ENCODE peak calls at places on chromosomes 1 and 21, in ten cellular contexts. D is small intestine; V is psoas muscle; U is AG04450; H is kidney; R is fibroblast of lung; E is right lobe of liver; F is lung; W is cardiac muscle cell; Z is CD8-positive, alpha-beta memory T cell. O is an unnamed sample.

GRCh38 chr1:9028921-9029715 is 2.9 kb upstream of the SLC2A7 start:
- DNase-seq in D (no peak), V (no peak), U (peak; percentile 27), H (peak; percentile 6), R (peak; percentile 81), E (no peak), F (no peak), W (peak; percentile 50), Z (no peak), O (no peak)

GRCh38 chr1:43612406-43612805 is 37.5 kb upstream of the KDM4A start:
- DNase-seq in D (no peak), V (no peak), U (no peak), H (peak; percentile 30), R (no peak), E (no peak), F (no peak), W (no peak), Z (no peak), O (no peak)

GRCh38 chr21:28899744-28900143 is 92.9 kb downstream of the LTN1 start:
- DNase-seq in D (no peak), V (no peak), U (peak; percentile 20), H (no peak), R (peak; percentile 70), E (no peak), F (no peak), W (peak; percentile 70), Z (no peak), O (no peak)

GRCh38 chr21:17539323-17539722 is 26.5 kb downstream of the CXADR start:
- DNase-seq in D (no peak), V (no peak), U (no peak), H (no peak), R (no peak), E (no peak), F (no peak), W (no peak), Z (no peak), O (no peak)

GRCh38 chr1:4425892-4426291 is 228.5 kb upstream of the AJAP1 start:
- DNase-seq in D (no peak), V (no peak), U (no peak), H (no peak), R (no peak), E (no peak), F (no peak), W (no peak), Z (no peak), O (no peak)

GRCh38 chr1:185819798-185820197 is 85.6 kb downstream of the HMCN1 start:
- DNase-seq in D (no peak), V (no peak), U (no peak), H (no peak), R (no peak), E (no peak), F (no peak), W (no peak), Z (no peak), O (no peak)

GRCh38 chr1:172322219-172323061 is 98.0 kb upstream of the C1orf105 start:
- DNase-seq in D (no peak), V (peak; percentile 51), U (no peak), H (peak; percentile 72), R (peak; percentile 88), E (no peak), F (peak; percentile 58), W (peak; percentile 93), Z (no peak), O (peak; percentile 45)

GRCh38 chr1:214957330-214958137 is 125.0 kb upstream of the KCNK2 start:
- DNase-seq in D (no peak), V (no peak), U (peak; percentile 98), H (no peak), R (peak; percentile 96), E (no peak), F (no peak), W (peak; percentile 97), Z (no peak), O (peak; percentile 50)

GRCh38 chr21:43688906-43689305 is 29.5 kb downstream of the RRP1B start:
- DNase-seq in D (no peak), V (no peak), U (no peak), H (no peak), R (no peak), E (no peak), F (no peak), W (no peak), Z (no peak), O (no peak)

GRCh38 chr1:38817958-38818705 is 41.4 kb downstream of the RRAGC start:
- DNase-seq in D (no peak), V (peak; percentile 61), U (no peak), H (no peak), R (peak; percentile 5), E (peak; percentile 35), F (no peak), W (peak; percentile 16), Z (peak; percentile 27), O (peak; percentile 41)

GRCh38 chr1:108000620-108001105 is 35.7 kb upstream of the VAV3 start:
- DNase-seq in D (peak; percentile 89), V (peak; percentile 49), U (peak; percentile 2), H (peak; percentile 91), R (peak; percentile 95), E (peak; percentile 25), F (peak; percentile 29), W (peak; percentile 93), Z (no peak), O (no peak)

GRCh38 chr21:33998402-33998801 is 75.0 kb upstream of the MRPS6 start:
- DNase-seq in D (peak; percentile 36), V (no peak), U (no peak), H (no peak), R (no peak), E (no peak), F (no peak), W (no peak), Z (no peak), O (no peak)

GRCh38 chr1:42746436-42747105 is 6.5 kb upstream of the CLDN19 start:
- DNase-seq in D (no peak), V (peak; percentile 25), U (no peak), H (no peak), R (no peak), E (no peak), F (no peak), W (no peak), Z (no peak), O (no peak)

GRCh38 chr21:28608646-28609045 is 384.0 kb downstream of the LTN1 start:
- DNase-seq in D (no peak), V (no peak), U (no peak), H (no peak), R (no peak), E (no peak), F (no peak), W (no peak), Z (no peak), O (no peak)

GRCh38 chr1:68975534-68975933 is 478.7 kb upstream of the DEPDC1 start:
- DNase-seq in D (no peak), V (no peak), U (no peak), H (no peak), R (no peak), E (no peak), F (no peak), W (peak; percentile 9), Z (no peak), O (no peak)

GRCh38 chr1:21200767-21201166 is 24.1 kb upstream of the EIF4G3 start:
- DNase-seq in D (no peak), V (no peak), U (no peak), H (no peak), R (no peak), E (no peak), F (no peak), W (peak; percentile 58), Z (no peak), O (no peak)

DNA sequence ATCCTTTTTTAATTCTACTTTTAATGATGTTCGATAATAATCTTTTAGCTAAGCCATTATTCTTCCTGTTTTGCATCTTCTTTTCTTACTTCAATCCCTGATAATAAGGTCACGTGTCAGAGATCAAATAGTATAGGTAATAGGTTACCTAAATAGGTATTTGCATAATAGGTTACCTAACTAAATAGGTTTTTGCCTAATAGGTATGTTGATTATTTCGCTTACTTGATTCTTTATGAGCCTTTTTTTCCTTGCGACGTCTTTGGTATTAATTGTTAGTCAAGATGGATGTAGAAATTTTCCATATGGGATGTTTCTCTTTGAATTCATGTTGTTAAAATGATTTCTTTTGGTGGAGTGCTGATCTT is 2.5 kb downstream of the GGPS1 start:
- DNase-seq in D (no peak), V (no peak), U (no peak), H (no peak), R (no peak), E (no peak), F (no peak), W (no peak), Z (no peak), O (no peak)
- H3K27ac ChIP-seq in D (no peak overlapping the region), V (no peak overlapping the region), U (no peak overlapping the region), H (no peak overlapping the region), R (no peak overlapping the region), E (no peak overlapping the region), F (no peak overlapping the region), W (no peak overlapping the region), Z (peak overlapping the region; percentile 80), O (no peak overlapping the region)

DNA sequence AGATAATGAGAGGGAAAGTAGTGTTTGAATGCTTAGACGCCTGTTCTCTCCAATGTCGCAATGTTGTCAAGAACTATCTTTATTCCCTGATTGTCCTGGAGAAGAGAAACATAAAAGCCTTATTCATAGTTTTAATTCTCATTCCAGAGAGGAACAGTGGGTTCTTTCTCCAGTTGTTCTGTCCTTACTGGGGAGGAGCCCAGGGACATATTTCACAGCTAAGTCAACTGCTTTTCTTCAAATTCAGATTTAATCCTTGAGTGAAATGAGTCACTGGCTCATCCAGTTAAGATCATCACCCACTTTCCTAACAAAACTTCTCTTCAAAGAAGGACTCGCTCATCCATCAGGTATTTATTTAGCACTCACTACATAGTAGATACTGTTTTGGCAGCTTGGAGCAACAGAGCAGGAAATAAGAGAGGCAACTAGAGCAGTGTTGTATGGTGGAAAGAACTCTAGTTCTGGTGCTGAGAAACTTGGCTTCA is 365.7 kb upstream of the USP24 start:
- DNase-seq in D (no peak), V (no peak), U (peak; percentile 55), H (no peak), R (peak; percentile 77), E (no peak), F (no peak), W (peak; percentile 69), Z (no peak), O (peak; percentile 62)
- H3K27ac ChIP-seq in D (no peak overlapping the region), V (peak overlapping the region; percentile 17), U (peak overlapping the region; percentile 52), H (no peak overlapping the region), R (peak overlapping the region; percentile 31), E (no peak overlapping the region), F (peak overlapping the region; percentile 27), W (no peak overlapping the region), Z (no peak overlapping the region), O (peak overlapping the region; percentile 86)

GRCh38 chr1:203299180-203299579 is 6.1 kb upstream of the BTG2 start:
- DNase-seq in D (no peak), V (no peak), U (no peak), H (no peak), R (no peak), E (no peak), F (no peak), W (no peak), Z (no peak), O (no peak)
- H3K27ac ChIP-seq in D (peak overlapping the region; percentile 32), V (peak overlapping the region; percentile 39), U (no peak overlapping the region), H (no peak overlapping the region), R (no peak overlapping the region), E (no peak overlapping the region), F (no peak overlapping the region), W (no peak overlapping the region), Z (no peak overlapping the region), O (no peak overlapping the region)

DNA sequence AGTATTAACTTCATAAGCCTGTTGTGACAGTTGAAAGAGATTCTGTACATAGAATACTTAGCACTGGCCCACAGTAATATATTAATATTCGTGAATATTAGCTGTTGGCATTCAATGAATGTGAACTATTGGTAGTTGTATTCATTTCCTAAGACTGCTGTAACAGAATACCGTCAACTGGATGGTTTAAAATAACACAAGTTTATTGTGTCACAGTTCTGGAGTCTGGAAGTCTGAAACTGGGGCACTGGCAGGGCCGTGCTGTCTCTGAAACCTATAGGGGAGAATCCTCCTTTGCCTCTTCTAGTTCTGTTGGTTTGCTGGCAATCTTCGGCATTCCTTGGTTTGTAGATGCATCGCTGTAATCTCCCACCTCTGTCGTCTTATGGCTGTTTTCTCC is 47.5 kb downstream of the OLFML3 start:
- DNase-seq in D (no peak), V (peak; percentile 65), U (no peak), H (no peak), R (no peak), E (no peak), F (no peak), W (no peak), Z (no peak), O (no peak)
- H3K27ac ChIP-seq in D (no peak overlapping the region), V (peak overlapping the region; percentile 86), U (no peak overlapping the region), H (no peak overlapping the region), R (no peak overlapping the region), E (no peak overlapping the region), F (no peak overlapping the region), W (no peak overlapping the region), Z (no peak overlapping the region), O (no peak overlapping the region)